ENCODE peak calls at places on chromosomes 2 and 18, in ten cellular contexts. One of them, this sample, is unnamed.
A peak's percentile ranks its signal among the peaks of the same experiment; 100 is the strongest.

GRCh38 chr2:85886585-85886984 is 2.2 kb downstream of the ST3GAL5 start:
- DNase-seq in HFFc6: peak; percentile 96
- DNase-seq in NCI-H1092: no peak
- DNase-seq in T-helper 2 cell: no peak
- DNase-seq in GM10248: no peak
- DNase-seq in AG10803: peak; percentile 99
- DNase-seq in LoVo: peak; percentile 12
- DNase-seq in AG08395: peak; percentile 92
- DNase-seq in coronary artery: no peak
- DNase-seq in posterior cingulate gyrus: peak; percentile 47
- DNase-seq in this sample: peak; percentile 72

GRCh38 chr2:71711470-71711857 is 258.1 kb downstream of the DYSF start:
- DNase-seq in GM10248: no peak
- DNase-seq in posterior cingulate gyrus: no peak
- DNase-seq in AG10803: peak; percentile 89
- DNase-seq in coronary artery: no peak
- DNase-seq in AG08395: peak; percentile 76
- DNase-seq in NCI-H1092: no peak
- DNase-seq in LoVo: no peak
- DNase-seq in T-helper 2 cell: no peak
- DNase-seq in HFFc6: peak; percentile 41
- DNase-seq in this sample: peak; percentile 56

GRCh38 chr18:59279722-59280121 is 6.5 kb upstream of the RAX start:
- DNase-seq in posterior cingulate gyrus: no peak
- DNase-seq in NCI-H1092: no peak
- DNase-seq in GM10248: no peak
- DNase-seq in LoVo: no peak
- DNase-seq in HFFc6: no peak
- DNase-seq in T-helper 2 cell: no peak
- DNase-seq in AG10803: no peak
- DNase-seq in coronary artery: no peak
- DNase-seq in AG08395: no peak
- DNase-seq in this sample: no peak

GRCh38 chr2:237227190-237227988 is 141.7 kb downstream of the COPS8 start:
- DNase-seq in coronary artery: no peak
- DNase-seq in NCI-H1092: no peak
- DNase-seq in posterior cingulate gyrus: no peak
- DNase-seq in T-helper 2 cell: no peak
- DNase-seq in GM10248: no peak
- DNase-seq in LoVo: peak; percentile 39
- DNase-seq in AG08395: peak; percentile 77
- DNase-seq in HFFc6: peak; percentile 93
- DNase-seq in AG10803: peak; percentile 91
- DNase-seq in this sample: no peak

GRCh38 chr2:155842103-155842502 is 490.4 kb downstream of the NR4A2 start:
- DNase-seq in T-helper 2 cell: no peak
- DNase-seq in LoVo: no peak
- DNase-seq in NCI-H1092: no peak
- DNase-seq in GM10248: no peak
- DNase-seq in HFFc6: no peak
- DNase-seq in posterior cingulate gyrus: no peak
- DNase-seq in coronary artery: no peak
- DNase-seq in AG08395: no peak
- DNase-seq in AG10803: no peak
- DNase-seq in this sample: no peak

GRCh38 chr2:30454571-30454970 is 7.5 kb downstream of the LCLAT1 start:
- DNase-seq in posterior cingulate gyrus: no peak
- DNase-seq in GM10248: no peak
- DNase-seq in AG10803: peak; percentile 42
- DNase-seq in T-helper 2 cell: no peak
- DNase-seq in NCI-H1092: no peak
- DNase-seq in HFFc6: no peak
- DNase-seq in LoVo: no peak
- DNase-seq in coronary artery: no peak
- DNase-seq in AG08395: no peak
- DNase-seq in this sample: no peak

GRCh38 chr2:85975581-85975980 is 86.8 kb upstream of the ST3GAL5 start:
- DNase-seq in AG08395: no peak
- DNase-seq in LoVo: no peak
- DNase-seq in AG10803: no peak
- DNase-seq in posterior cingulate gyrus: no peak
- DNase-seq in HFFc6: no peak
- DNase-seq in coronary artery: no peak
- DNase-seq in GM10248: no peak
- DNase-seq in T-helper 2 cell: no peak
- DNase-seq in NCI-H1092: no peak
- DNase-seq in this sample: no peak

GRCh38 chr2:11777066-11777782 is 30.8 kb downstream of the LPIN1 start:
- DNase-seq in LoVo: no peak
- DNase-seq in HFFc6: no peak
- DNase-seq in AG10803: no peak
- DNase-seq in GM10248: no peak
- DNase-seq in coronary artery: peak; percentile 47
- DNase-seq in posterior cingulate gyrus: no peak
- DNase-seq in NCI-H1092: no peak
- DNase-seq in T-helper 2 cell: no peak
- DNase-seq in AG08395: no peak
- DNase-seq in this sample: no peak

GRCh38 chr18:28045176-28045810 is 131.6 kb downstream of the CDH2 start:
- DNase-seq in T-helper 2 cell: no peak
- DNase-seq in AG08395: peak; percentile 6
- DNase-seq in LoVo: no peak
- DNase-seq in posterior cingulate gyrus: no peak
- DNase-seq in NCI-H1092: peak; percentile 56
- DNase-seq in GM10248: no peak
- DNase-seq in AG10803: peak; percentile 70
- DNase-seq in coronary artery: no peak
- DNase-seq in HFFc6: peak; percentile 39
- DNase-seq in this sample: no peak

GRCh38 chr2:107393516-107393915 is 433.2 kb upstream of the RGPD4 start:
- DNase-seq in AG08395: no peak
- DNase-seq in posterior cingulate gyrus: no peak
- DNase-seq in coronary artery: no peak
- DNase-seq in T-helper 2 cell: no peak
- DNase-seq in LoVo: no peak
- DNase-seq in GM10248: no peak
- DNase-seq in NCI-H1092: no peak
- DNase-seq in HFFc6: no peak
- DNase-seq in AG10803: no peak
- DNase-seq in this sample: no peak

GRCh38 chr2:227164745-227165350 is 424 bp downstream of the COL4A3 start:
- DNase-seq in LoVo: no peak
- DNase-seq in AG08395: no peak
- DNase-seq in HFFc6: no peak
- DNase-seq in NCI-H1092: no peak
- DNase-seq in GM10248: peak; percentile 31
- DNase-seq in T-helper 2 cell: no peak
- DNase-seq in posterior cingulate gyrus: no peak
- DNase-seq in coronary artery: no peak
- DNase-seq in AG10803: no peak
- DNase-seq in this sample: no peak

GRCh38 chr2:84741182-84741822 is 139.6 kb downstream of the TRABD2A start:
- DNase-seq in NCI-H1092: no peak
- DNase-seq in AG10803: peak; percentile 20
- DNase-seq in coronary artery: no peak
- DNase-seq in posterior cingulate gyrus: no peak
- DNase-seq in HFFc6: peak; percentile 38
- DNase-seq in AG08395: no peak
- DNase-seq in T-helper 2 cell: no peak
- DNase-seq in GM10248: peak; percentile 25
- DNase-seq in LoVo: no peak
- DNase-seq in this sample: no peak

GRCh38 chr2:6814312-6814711 is 51.4 kb downstream of the CMPK2 start:
- DNase-seq in LoVo: no peak
- DNase-seq in GM10248: no peak
- DNase-seq in AG08395: no peak
- DNase-seq in AG10803: no peak
- DNase-seq in posterior cingulate gyrus: no peak
- DNase-seq in NCI-H1092: no peak
- DNase-seq in HFFc6: no peak
- DNase-seq in coronary artery: no peak
- DNase-seq in T-helper 2 cell: no peak
- DNase-seq in this sample: no peak

GRCh38 chr2:196101325-196101981 is 32.8 kb upstream of the DNAH7 start:
- DNase-seq in T-helper 2 cell: no peak
- DNase-seq in AG10803: peak; percentile 44
- DNase-seq in NCI-H1092: no peak
- DNase-seq in posterior cingulate gyrus: no peak
- DNase-seq in coronary artery: no peak
- DNase-seq in LoVo: no peak
- DNase-seq in GM10248: peak; percentile 69
- DNase-seq in HFFc6: no peak
- DNase-seq in AG08395: peak; percentile 17
- DNase-seq in this sample: no peak

This sample was measured in testis.